ENCODE peak calls at places on chromosomes 7 and 10, in eight cellular contexts. J, P, G, B, K, C, O and R are unnamed samples.

GRCh38 chr10:107409517-107409916 is 245.0 kb upstream of the SORCS1 start:
- DNase-seq in J (peak), P (no peak), G (peak), B (no peak), K (peak), C (no peak), O (no peak), R (no peak)

GRCh38 chr7:107661081-107661864 is 645 bp downstream of the SLC26A4 start:
- DNase-seq in J (peak), P (peak), G (peak), B (peak), K (no peak), C (no peak), O (peak), R (peak)

GRCh38 chr10:28396317-28396716 is 93.5 kb upstream of the MPP7 start:
- DNase-seq in J (no peak), P (no peak), G (no peak), B (no peak), K (no peak), C (no peak), O (no peak), R (no peak)

GRCh38 chr10:103554488-103555320 is 61.2 kb downstream of the NEURL1 start:
- DNase-seq in J (peak), P (no peak), G (peak), B (peak), K (peak), C (no peak), O (no peak), R (peak)

GRCh38 chr10:30051220-30051619 is 8.2 kb downstream of the JCAD start:
- DNase-seq in J (peak), P (no peak), G (no peak), B (no peak), K (no peak), C (no peak), O (no peak), R (no peak)

GRCh38 chr7:47153076-47153475 is 428.8 kb downstream of the TNS3 start:
- DNase-seq in J (peak), P (no peak), G (no peak), B (no peak), K (no peak), C (no peak), O (no peak), R (no peak)

GRCh38 chr7:3152714-3153113 is 109.0 kb upstream of the CARD11 start:
- DNase-seq in J (no peak), P (no peak), G (no peak), B (no peak), K (no peak), C (no peak), O (no peak), R (no peak)

GRCh38 chr10:68598978-68599753 is 39.0 kb downstream of the TET1 start:
- DNase-seq in J (peak), P (no peak), G (peak), B (peak), K (peak), C (no peak), O (no peak), R (peak)

GRCh38 chr7:98933321-98933720 is 55.0 kb downstream of the TRRAP start:
- DNase-seq in J (no peak), P (no peak), G (no peak), B (no peak), K (no peak), C (no peak), O (no peak), R (no peak)

GRCh38 chr7:45129906-45130305 is 18.4 kb upstream of the TBRG4 start:
- DNase-seq in J (no peak), P (no peak), G (no peak), B (no peak), K (no peak), C (no peak), O (no peak), R (no peak)

GRCh38 chr7:103524042-103524907 is 78.3 kb upstream of the SLC26A5 start:
- DNase-seq in J (peak), P (no peak), G (peak), B (no peak), K (peak), C (no peak), O (no peak), R (no peak)

GRCh38 chr7:85287126-85287825 is 100.4 kb upstream of the SEMA3D start:
- DNase-seq in J (peak), P (no peak), G (no peak), B (no peak), K (no peak), C (no peak), O (no peak), R (no peak)

GRCh38 chr10:133308431-133309110 is at the start of the genes TUBGCP2 and ZNF511:
- DNase-seq in J (peak), P (peak), G (peak), B (peak), K (peak), C (peak), O (peak), R (peak)

GRCh38 chr10:133310399-133310755 is 1.7 kb downstream of the ZNF511 start:
- DNase-seq in J (no peak), P (no peak), G (no peak), B (no peak), K (no peak), C (no peak), O (no peak), R (no peak)

GRCh38 chr10:133309720-133310398 is 1.1 kb downstream of the ZNF511 start:
- DNase-seq in J (no peak), P (no peak), G (no peak), B (peak), K (no peak), C (no peak), O (no peak), R (no peak)

GRCh38 chr10:133307776-133308430 is 769 bp downstream of the TUBGCP2 start:
- DNase-seq in J (peak), P (peak), G (peak), B (peak), K (peak), C (peak), O (peak), R (peak)

GRCh38 chr10:133309111-133309719 is 501 bp downstream of the ZNF511 start:
- DNase-seq in J (peak), P (peak), G (peak), B (peak), K (peak), C (peak), O (peak), R (peak)
- TF ChIP-seq CTCF in J (no peak), P (no peak), G (no peak), B (no peak), K (no peak), C (no peak), O (no peak), R (no peak)

DNA sequence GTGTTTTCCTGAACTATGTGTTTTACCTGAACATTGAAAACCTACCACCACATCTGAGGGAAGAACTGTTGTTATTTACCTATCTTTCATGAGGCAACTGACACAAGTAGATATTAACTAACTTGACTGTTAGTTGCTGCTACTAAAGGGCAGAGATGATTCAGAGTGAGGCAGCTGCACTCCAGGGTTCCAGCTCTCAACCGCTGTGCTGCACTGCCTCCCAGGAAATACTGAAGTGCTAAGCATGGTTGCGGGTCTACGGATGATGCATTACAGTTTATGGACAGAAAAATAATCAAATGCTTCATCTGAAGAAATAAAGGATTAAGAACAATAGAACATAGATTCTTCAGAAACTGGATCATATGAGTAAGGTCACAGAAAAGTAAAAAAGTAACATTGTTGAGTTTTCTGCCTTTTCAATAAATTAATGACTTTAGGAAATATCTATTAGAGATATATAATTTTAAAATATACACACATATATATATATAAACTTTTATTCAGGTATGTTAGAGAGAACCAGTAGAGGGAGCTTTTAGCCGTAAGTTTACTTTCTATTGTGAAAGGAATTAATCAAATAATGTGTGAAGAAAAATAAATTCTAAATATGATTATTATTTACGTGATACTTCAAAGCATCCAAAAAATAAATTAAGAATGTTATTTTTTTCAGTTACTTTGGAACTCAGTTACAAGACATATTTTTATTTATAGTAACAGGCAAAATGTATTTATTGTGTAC is 620.0 kb downstream of the CNTNAP2 start:
- DNase-seq in J (no peak), P (no peak), G (no peak), B (no peak), K (no peak), C (no peak), O (no peak), R (no peak)
- TF ChIP-seq CTCF in J (no peak), P (no peak), G (peak), B (no peak), K (peak), C (no peak), O (no peak), R (no peak)

DNA sequence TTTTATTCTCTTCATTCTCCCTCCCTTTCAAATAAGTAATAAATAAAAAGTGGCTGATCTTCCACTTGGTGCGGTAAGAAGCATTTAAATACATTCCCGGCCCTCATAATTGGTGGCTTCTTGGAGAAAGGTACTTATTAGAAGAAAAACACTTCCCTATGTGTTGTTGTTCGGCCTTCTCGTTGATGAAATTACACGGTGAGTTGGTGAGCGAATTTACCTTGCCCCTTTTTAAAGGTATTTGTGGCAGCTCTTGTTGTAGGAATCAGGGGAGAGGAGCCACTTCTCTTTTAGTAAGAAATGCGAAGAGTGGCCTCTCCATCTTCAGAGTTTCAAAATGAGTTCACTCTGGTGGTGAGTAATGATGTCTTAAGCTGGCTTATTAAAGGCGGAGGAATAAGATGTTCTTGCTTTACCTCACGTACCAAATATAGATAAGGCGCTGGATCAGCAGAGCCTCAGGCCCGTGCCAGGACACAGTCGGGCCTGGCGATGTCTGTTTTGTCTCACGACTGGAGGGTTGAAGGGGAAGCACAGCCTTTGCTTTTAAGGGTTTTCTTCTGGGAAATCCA is 135.9 kb downstream of the CUX1 start:
- DNase-seq in J (peak), P (no peak), G (no peak), B (peak), K (no peak), C (no peak), O (no peak), R (no peak)
- TF ChIP-seq CTCF in J (no peak), P (no peak), G (no peak), B (no peak), K (no peak), C (no peak), O (no peak), R (no peak)

GRCh38 chr7:4241791-4242190 is 440.3 kb upstream of the FOXK1 start:
- DNase-seq in J (no peak), P (no peak), G (peak), B (no peak), K (no peak), C (no peak), O (no peak), R (no peak)
- TF ChIP-seq CTCF in J (no peak), P (no peak), G (peak), B (no peak), K (no peak), C (no peak), O (no peak), R (no peak)

GRCh38 chr10:97117372-97117771 is 68.4 kb downstream of the SLIT1 start:
- DNase-seq in J (no peak), P (no peak), G (no peak), B (no peak), K (no peak), C (no peak), O (no peak), R (no peak)
- TF ChIP-seq CTCF in J (peak), P (no peak), G (peak), B (no peak), K (peak), C (no peak), O (no peak), R (no peak)

GRCh38 chr7:129611246-129612111 is at the start of gene NRF1:
- DNase-seq in J (peak), P (peak), G (peak), B (peak), K (peak), C (peak), O (peak), R (peak)
- TF ChIP-seq CTCF in J (peak), P (no peak), G (no peak), B (peak), K (no peak), C (no peak), O (no peak), R (no peak)

GRCh38 chr10:18583575-18584270 is 67.7 kb downstream of the NSUN6 start:
- DNase-seq in J (no peak), P (no peak), G (no peak), B (no peak), K (no peak), C (no peak), O (no peak), R (no peak)
- TF ChIP-seq CTCF in J (peak), P (peak), G (peak), B (no peak), K (no peak), C (peak), O (peak), R (peak)

DNA sequence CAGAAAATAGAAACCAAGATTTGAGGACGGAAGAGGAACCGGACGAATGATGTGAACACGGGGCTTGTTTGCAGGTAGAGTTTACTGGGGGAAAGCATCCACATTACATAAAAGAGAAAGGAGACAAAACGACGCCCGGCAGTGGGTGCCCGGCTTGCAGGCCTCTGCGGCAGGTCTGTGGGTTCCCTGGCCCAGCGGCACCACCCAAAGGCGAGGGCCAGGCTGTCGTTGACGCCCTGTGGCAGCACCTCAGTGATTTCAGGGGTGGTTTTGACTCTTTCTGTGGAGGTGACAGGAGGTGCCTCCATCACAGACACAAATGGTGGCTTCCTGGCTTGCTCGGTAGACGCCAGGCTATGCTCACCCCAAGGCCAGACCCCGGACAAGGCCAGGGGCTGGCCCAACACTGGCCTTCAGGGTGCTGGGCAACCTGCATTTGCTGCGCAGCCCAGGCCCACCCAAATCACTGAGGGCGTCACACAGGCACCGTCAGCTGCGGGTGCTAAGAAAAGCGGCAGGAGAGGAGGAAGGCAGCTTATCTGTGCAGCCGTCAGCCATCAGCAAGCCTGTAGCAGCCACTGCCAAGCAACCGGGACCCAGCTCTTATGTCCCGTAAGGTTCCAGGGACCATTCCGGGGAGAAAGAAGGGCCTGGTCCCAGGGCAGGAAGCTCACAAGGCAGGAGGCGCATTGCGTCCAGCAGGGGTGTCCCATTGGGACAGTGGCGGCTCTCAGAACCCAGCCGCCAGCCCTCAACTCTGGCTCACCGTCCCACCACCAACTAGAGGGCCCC is 230.3 kb downstream of the PTPRN2 start:
- DNase-seq in J (no peak), P (no peak), G (no peak), B (no peak), K (peak), C (no peak), O (no peak), R (no peak)
- TF ChIP-seq CTCF in J (no peak), P (no peak), G (no peak), B (no peak), K (no peak), C (no peak), O (no peak), R (no peak)

DNA sequence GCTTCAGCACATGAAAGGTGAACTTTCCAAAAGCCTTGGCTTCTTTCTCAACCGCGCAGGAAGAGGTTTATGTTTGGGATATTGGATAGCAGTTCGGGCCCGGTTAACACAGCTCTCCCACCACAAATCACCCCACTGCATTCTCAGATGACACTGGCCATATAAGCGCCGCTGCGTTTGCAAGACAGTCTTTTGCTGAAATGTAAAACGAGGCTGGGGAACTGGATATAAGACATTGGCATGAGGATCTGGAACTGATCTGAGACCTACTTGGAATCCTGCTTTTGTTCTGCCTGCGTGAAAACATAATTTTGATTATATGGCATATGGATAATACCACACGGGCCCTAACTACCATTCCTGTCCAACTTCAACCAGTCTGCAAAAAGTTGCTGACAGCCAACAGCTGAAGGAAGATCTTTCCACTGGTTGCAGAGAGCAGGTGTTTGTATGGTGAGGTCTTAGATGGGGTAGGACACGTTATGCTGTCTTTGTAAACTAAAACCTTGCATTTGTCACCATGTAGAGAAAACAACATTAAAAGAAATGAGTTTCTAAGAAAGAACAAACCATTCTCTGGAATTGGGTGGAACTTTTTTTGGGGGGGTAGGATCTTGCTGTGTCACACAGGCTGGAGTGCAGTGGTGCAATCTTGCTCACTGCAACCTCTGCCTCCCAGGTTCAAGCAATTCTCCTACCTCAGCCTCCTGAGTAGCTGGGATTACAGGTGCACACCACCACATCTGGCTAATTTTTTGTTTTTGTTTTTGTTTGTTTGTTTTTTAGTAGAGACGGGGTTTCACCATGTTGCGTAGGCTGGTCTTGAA is 30.9 kb upstream of the MSRB2 start:
- DNase-seq in J (no peak), P (no peak), G (no peak), B (no peak), K (no peak), C (no peak), O (no peak), R (no peak)
- TF ChIP-seq CTCF in J (no peak), P (no peak), G (no peak), B (no peak), K (no peak), C (no peak), O (no peak), R (no peak)

GRCh38 chr10:72069751-72070501 is 18.4 kb downstream of the SPOCK2 start:
- DNase-seq in J (no peak), P (no peak), G (peak), B (no peak), K (no peak), C (no peak), O (no peak), R (no peak)
- TF ChIP-seq CTCF in J (no peak), P (no peak), G (peak), B (no peak), K (no peak), C (peak), O (no peak), R (no peak)